ENCODE peak calls at places on chromosomes 5 and 9, in eight cellular contexts. One of them, this sample, is unnamed.

GRCh38 chr9:136471802-136472487 is 10.9 kb downstream of the SEC16A start:
- DNase-seq in IMR-90: no peak
- DNase-seq in endothelial cell: no peak
- DNase-seq in Karpas-422: no peak
- DNase-seq in left ventricle myocardium inferior: no peak
- DNase-seq in PC-3: no peak
- DNase-seq in EL: no peak
- DNase-seq in NCI-H526: no peak
- DNase-seq in this sample: no peak

GRCh38 chr5:172434246-172434645 is 20.1 kb downstream of the SH3PXD2B start:
- DNase-seq in IMR-90: no peak
- DNase-seq in endothelial cell: no peak
- DNase-seq in Karpas-422: no peak
- DNase-seq in left ventricle myocardium inferior: no peak
- DNase-seq in PC-3: no peak
- DNase-seq in EL: no peak
- DNase-seq in NCI-H526: no peak
- DNase-seq in this sample: no peak

GRCh38 chr9:94212091-94212490 is 47.0 kb upstream of the ZNF169 start:
- DNase-seq in IMR-90: peak; percentile 74
- DNase-seq in endothelial cell: no peak
- DNase-seq in Karpas-422: peak; percentile 16
- DNase-seq in left ventricle myocardium inferior: no peak
- DNase-seq in PC-3: no peak
- DNase-seq in EL: peak; percentile 14
- DNase-seq in NCI-H526: no peak
- DNase-seq in this sample: peak; percentile 9

GRCh38 chr5:147949711-147950573 is 43.6 kb upstream of the C5orf46 start:
- DNase-seq in IMR-90: peak; percentile 39
- DNase-seq in endothelial cell: no peak
- DNase-seq in Karpas-422: peak; percentile 80
- DNase-seq in left ventricle myocardium inferior: no peak
- DNase-seq in PC-3: peak; percentile 85
- DNase-seq in EL: peak; percentile 40
- DNase-seq in NCI-H526: peak; percentile 68
- DNase-seq in this sample: peak; percentile 61

GRCh38 chr9:127138444-127138843 is 16.0 kb upstream of the ANGPTL2 start:
- DNase-seq in IMR-90: no peak
- DNase-seq in endothelial cell: no peak
- DNase-seq in Karpas-422: no peak
- DNase-seq in left ventricle myocardium inferior: no peak
- DNase-seq in PC-3: no peak
- DNase-seq in EL: no peak
- DNase-seq in NCI-H526: no peak
- DNase-seq in this sample: no peak

GRCh38 chr9:133347515-133347984 is 381 bp downstream of the MED22 start:
- DNase-seq in IMR-90: no peak
- DNase-seq in endothelial cell: peak; percentile 53
- DNase-seq in Karpas-422: peak; percentile 73
- DNase-seq in left ventricle myocardium inferior: peak; percentile 43
- DNase-seq in PC-3: peak; percentile 18
- DNase-seq in EL: no peak
- DNase-seq in NCI-H526: peak; percentile 30
- DNase-seq in this sample: peak; percentile 58

GRCh38 chr5:164553851-164554250 is 1048.4 kb downstream of the MAT2B start:
- DNase-seq in IMR-90: no peak
- DNase-seq in endothelial cell: no peak
- DNase-seq in Karpas-422: no peak
- DNase-seq in left ventricle myocardium inferior: no peak
- DNase-seq in PC-3: no peak
- DNase-seq in EL: no peak
- DNase-seq in NCI-H526: no peak
- DNase-seq in this sample: no peak

GRCh38 chr5:133824661-133825254 is 143.7 kb downstream of the C5orf15 start:
- DNase-seq in IMR-90: no peak
- DNase-seq in endothelial cell: no peak
- DNase-seq in Karpas-422: no peak
- DNase-seq in left ventricle myocardium inferior: no peak
- DNase-seq in PC-3: no peak
- DNase-seq in EL: no peak
- DNase-seq in NCI-H526: no peak
- DNase-seq in this sample: no peak

GRCh38 chr5:161027763-161028162 is 175.8 kb upstream of the ATP10B start:
- DNase-seq in IMR-90: no peak
- DNase-seq in endothelial cell: no peak
- DNase-seq in Karpas-422: no peak
- DNase-seq in left ventricle myocardium inferior: no peak
- DNase-seq in PC-3: no peak
- DNase-seq in EL: no peak
- DNase-seq in NCI-H526: no peak
- DNase-seq in this sample: no peak

GRCh38 chr9:121609845-121610637 is 41.4 kb upstream of the DAB2IP start:
- DNase-seq in IMR-90: peak; percentile 92
- DNase-seq in endothelial cell: no peak
- DNase-seq in Karpas-422: no peak
- DNase-seq in left ventricle myocardium inferior: no peak
- DNase-seq in PC-3: peak; percentile 93
- DNase-seq in EL: peak; percentile 44
- DNase-seq in NCI-H526: no peak
- DNase-seq in this sample: peak; percentile 66